ENCODE peak calls at places on chromosome 7, in ten cellular contexts. P is NCI-H446; G is nephron progenitor cell; R is heart left ventricle; F is activated naive CD8-positive, alpha-beta T cell treated with anti-CD3 and anti-CD28 coated beads, Interleukin-2, amount 50 U/mL, for 16 hours; C is activated CD4-positive, alpha-beta T cell treated with anti-CD3 and anti-CD28 coated beads, Interleukin-2, amount 50 U/mL, for 48 hours; Z is NCI-H1048; M is stimulated activated CD8-positive, alpha-beta memory T cell treated with anti-CD3 and anti-CD28 coated beads, Interleukin-15, amount 100 ng/mL, for 1 hour; W is amniotic epithelial cell; Y is upper lobe of left lung. I is an unnamed sample.

GRCh38 chr7:74320645-74321178 is 31.5 kb downstream of the CLIP2 start:
- DNase-seq in P (no peak), G (no peak), R (no peak), F (no peak), C (peak; percentile 10), Z (no peak), M (no peak), W (no peak), Y (no peak), I (no peak)

GRCh38 chr7:96723622-96724021 is 14.0 kb upstream of the SEM1 start:
- DNase-seq in P (no peak), G (no peak), R (no peak), F (no peak), C (no peak), Z (no peak), M (no peak), W (no peak), Y (no peak), I (no peak)

GRCh38 chr7:36440880-36441279 is 51.2 kb downstream of the ANLN start:
- DNase-seq in P (peak; percentile 56), G (no peak), R (no peak), F (no peak), C (no peak), Z (no peak), M (no peak), W (peak; percentile 43), Y (no peak), I (no peak)

GRCh38 chr7:105677803-105678583 is 96.7 kb upstream of the EFCAB10 start:
- DNase-seq in P (no peak), G (no peak), R (peak; percentile 48), F (no peak), C (peak; percentile 65), Z (no peak), M (no peak), W (no peak), Y (peak; percentile 83), I (no peak)

GRCh38 chr7:13117103-13117502 is 429.7 kb downstream of the ARL4A start:
- DNase-seq in P (no peak), G (no peak), R (no peak), F (no peak), C (no peak), Z (no peak), M (no peak), W (no peak), Y (no peak), I (no peak)

GRCh38 chr7:150324366-150324961 is 1.1 kb upstream of the ACTR3C start:
- DNase-seq in P (peak; percentile 15), G (no peak), R (no peak), F (no peak), C (no peak), Z (no peak), M (no peak), W (peak; percentile 63), Y (peak; percentile 47), I (no peak)

GRCh38 chr7:151899513-151900360 is 22.8 kb upstream of the PRKAG2 start:
- DNase-seq in P (no peak), G (no peak), R (no peak), F (no peak), C (no peak), Z (no peak), M (no peak), W (no peak), Y (no peak), I (no peak)

GRCh38 chr7:73708961-73709360 is 10.5 kb downstream of the STX1A start:
- DNase-seq in P (no peak), G (no peak), R (no peak), F (no peak), C (no peak), Z (no peak), M (no peak), W (no peak), Y (no peak), I (no peak)

GRCh38 chr7:20484366-20484765 is 131.1 kb upstream of the ABCB5 start:
- DNase-seq in P (no peak), G (no peak), R (no peak), F (no peak), C (no peak), Z (no peak), M (no peak), W (peak; percentile 51), Y (no peak), I (no peak)

GRCh38 chr7:138126928-138127327 is 50.7 kb downstream of the AKR1D1 start:
- DNase-seq in P (no peak), G (no peak), R (no peak), F (no peak), C (no peak), Z (no peak), M (no peak), W (peak; percentile 64), Y (no peak), I (no peak)